ENCODE peak calls at places on chromosomes 11 and 22, in four cellular contexts. V is LHCN-M2, D is HuH-7, X is endodermal cell. U is an unnamed sample.
A peak's percentile ranks its signal among the peaks of the same experiment; 100 is the strongest.

GRCh38 chr11:69293087-69293486 is 868 bp upstream of the MYEOV start:
- DNase-seq in X (peak; percentile 78), V (no peak), D (no peak), U (no peak)

GRCh38 chr11:73875840-73876239 is 806 bp downstream of the COA4 start:
- DNase-seq in V (no peak), X (peak; percentile 61), D (no peak), U (peak; percentile 39)

GRCh38 chr11:61954106-61955030 is 4.2 kb downstream of the BEST1 start:
- DNase-seq in V (peak; percentile 68), X (no peak), D (no peak), U (no peak)

GRCh38 chr11:46492540-46492939 is 101.0 kb upstream of the CHRM4 start:
- DNase-seq in D (no peak), V (no peak), X (no peak), U (no peak)

GRCh38 chr11:128379587-128380279 is 207.6 kb downstream of the ETS1 start:
- DNase-seq in D (no peak), X (no peak), V (no peak), U (no peak)

GRCh38 chr22:47082505-47082904 is 320.1 kb downstream of the TBC1D22A start:
- DNase-seq in X (peak; percentile 6), D (no peak), V (no peak), U (no peak)

GRCh38 chr11:27213232-27213660 is 149.8 kb downstream of the CCDC34 start:
- DNase-seq in X (no peak), V (peak; percentile 90), D (no peak), U (peak; percentile 44)

GRCh38 chr11:82494988-82495432 is 238.7 kb downstream of the FAM181B start:
- DNase-seq in X (peak; percentile 55), D (peak; percentile 30), V (no peak), U (peak; percentile 11)

GRCh38 chr11:115193931-115194797 is 310.1 kb downstream of the CADM1 start:
- DNase-seq in D (no peak), X (no peak), V (no peak), U (peak; percentile 20)

GRCh38 chr22:41092847-41093371 is 517 bp downstream of the EP300 start:
- DNase-seq in D (peak; percentile 37), X (peak; percentile 65), V (peak; percentile 19), U (peak; percentile 22)

GRCh38 chr11:96156379-96156722 is 186.6 kb downstream of the MAML2 start:
- DNase-seq in D (no peak), V (no peak), X (no peak), U (no peak)

GRCh38 chr22:49992921-49993648 is 19.5 kb downstream of the IL17REL start:
- DNase-seq in X (peak; percentile 87), D (peak; percentile 94), V (peak; percentile 14), U (peak; percentile 51)

GRCh38 chr11:88292156-88292844 is 45.2 kb downstream of the CTSC start:
- DNase-seq in V (peak; percentile 76), X (no peak), D (no peak), U (no peak)

GRCh38 chr11:75422248-75423231 is 10.5 kb downstream of the KLHL35 start:
- DNase-seq in X (no peak), D (peak; percentile 63), V (no peak), U (no peak)

GRCh38 chr11:61026121-61027031 is 54.9 kb downstream of the CD6 start:
- DNase-seq in D (no peak), V (no peak), X (no peak), U (no peak)

GRCh38 chr22:19179472-19180048 is 1.0 kb upstream of the SLC25A1 start:
- DNase-seq in X (peak; percentile 92), V (peak; percentile 64), D (peak; percentile 91), U (peak; percentile 85)

GRCh38 chr11:8786933-8787332 is 104.3 kb downstream of the RPL27A start:
- DNase-seq in D (no peak), X (no peak), V (peak; percentile 26), U (no peak)

GRCh38 chr22:45318558-45319318 is 9.0 kb downstream of the FAM118A start:
- DNase-seq in V (no peak), D (no peak), X (no peak), U (no peak)